ENCODE peak calls at places on chromosomes 11 and 22, in nine cellular contexts. E is gastrocnemius medialis, V is upper lobe of left lung, S is lung, P is HCT116, G is K562, W is kidney, T is fibroblast of the aortic adventitia, L is A549. C is an unnamed sample.

GRCh38 chr11:48107188-48107704 is 109.4 kb upstream of the OR4B1 start:
- DNase-seq in S (no peak), V (no peak), T (peak; percentile 48), G (no peak), L (no peak), E (no peak), W (no peak), P (no peak), C (no peak)

GRCh38 chr22:39654959-39655579 is 84.5 kb downstream of the CACNA1I start:
- DNase-seq in E (no peak), W (no peak), G (peak; percentile 26), P (no peak), L (peak; percentile 19), V (no peak), S (no peak), T (no peak), C (no peak)

GRCh38 chr11:106594751-106595351 is 423.4 kb downstream of the GUCY1A2 start:
- DNase-seq in E (no peak), S (no peak), P (no peak), G (no peak), V (no peak), L (no peak), W (no peak), T (peak; percentile 15), C (no peak)

GRCh38 chr11:10979529-10979928 is 121.7 kb upstream of the ZBED5 start:
- DNase-seq in T (no peak), V (no peak), P (no peak), L (no peak), W (no peak), S (no peak), E (no peak), G (no peak), C (no peak)

GRCh38 chr11:28259177-28259843 is 151.1 kb downstream of the METTL15 start:
- DNase-seq in P (no peak), E (no peak), V (no peak), G (no peak), L (no peak), S (no peak), T (no peak), W (no peak), C (no peak)

GRCh38 chr11:109347304-109347703 is 74.7 kb upstream of the C11orf87 start:
- DNase-seq in G (no peak), S (no peak), T (no peak), W (no peak), L (no peak), E (no peak), V (no peak), P (no peak), C (no peak)

GRCh38 chr11:79678780-79679468 is 238.1 kb upstream of the TENM4 start:
- DNase-seq in V (no peak), G (no peak), W (no peak), T (no peak), S (no peak), P (no peak), E (no peak), L (no peak), C (no peak)

GRCh38 chr11:45400594-45400993 is 114.5 kb upstream of the SYT13 start:
- DNase-seq in L (no peak), V (no peak), T (peak; percentile 52), E (no peak), S (no peak), P (no peak), W (no peak), G (no peak), C (peak; percentile 61)

GRCh38 chr11:83072689-83073242 is 1.1 kb upstream of the RAB30 start:
- DNase-seq in S (no peak), P (no peak), W (no peak), E (no peak), V (no peak), T (no peak), L (no peak), G (no peak), C (no peak)

GRCh38 chr11:131943296-131943695 is 572.9 kb downstream of the NTM start:
- DNase-seq in E (no peak), G (no peak), W (no peak), S (no peak), V (no peak), T (no peak), P (no peak), L (no peak), C (no peak)

GRCh38 chr11:32960553-32961164 is 55.0 kb upstream of the DEPDC7 start:
- DNase-seq in W (no peak), E (no peak), L (peak; percentile 63), G (no peak), V (no peak), S (no peak), T (peak; percentile 80), P (peak; percentile 28), C (peak; percentile 20)

GRCh38 chr11:35404397-35404775 is 15.0 kb downstream of the SLC1A2 start:
- DNase-seq in W (no peak), V (no peak), E (no peak), P (no peak), T (peak; percentile 38), G (peak; percentile 46), S (peak; percentile 64), L (peak; percentile 54), C (no peak)

GRCh38 chr22:42330953-42331525 is 60.6 kb upstream of the TCF20 start:
- DNase-seq in V (peak; percentile 86), L (no peak), W (no peak), E (no peak), G (no peak), T (no peak), P (no peak), S (no peak), C (no peak)

GRCh38 chr11:57597461-57597892 is at the start of gene SERPING1:
- DNase-seq in V (peak; percentile 26), T (peak; percentile 32), E (peak; percentile 72), P (no peak), W (peak; percentile 93), S (peak; percentile 60), L (no peak), G (no peak), C (no peak)

GRCh38 chr22:46758867-46759290 is 3.6 kb upstream of the TBC1D22A start:
- DNase-seq in T (peak; percentile 72), G (peak; percentile 20), P (peak; percentile 62), S (peak; percentile 78), V (no peak), W (peak; percentile 55), E (no peak), L (peak; percentile 72), C (no peak)

GRCh38 chr11:91796999-91797398 is 427.6 kb upstream of the FAT3 start:
- DNase-seq in W (no peak), L (peak; percentile 41), G (no peak), S (no peak), V (no peak), P (no peak), T (no peak), E (no peak), C (no peak)

GRCh38 chr11:88886796-88887195 is 179.0 kb downstream of the GRM5 start:
- DNase-seq in T (peak; percentile 71), V (no peak), W (no peak), G (peak; percentile 6), L (peak; percentile 57), P (peak; percentile 55), E (no peak), S (no peak), C (no peak)

GRCh38 chr11:134508219-134508990 is 96.4 kb upstream of the B3GAT1 start:
- DNase-seq in E (no peak), W (peak; percentile 48), L (no peak), G (no peak), T (no peak), P (no peak), S (no peak), V (no peak), C (no peak)

GRCh38 chr11:48081151-48082010 is 101.0 kb downstream of the PTPRJ start:
- DNase-seq in L (no peak), G (no peak), P (no peak), V (peak; percentile 65), S (peak; percentile 37), W (peak; percentile 84), E (peak; percentile 92), T (peak; percentile 86), C (peak; percentile 52)

GRCh38 chr11:110463153-110463552 is 33.4 kb downstream of the FDX1 start:
- DNase-seq in S (peak; percentile 35), E (peak; percentile 29), P (no peak), W (no peak), L (peak; percentile 41), V (peak; percentile 41), T (peak; percentile 72), G (no peak), C (no peak)

GRCh38 chr11:102287963-102288744 is 29.1 kb upstream of the BIRC3 start:
- DNase-seq in L (peak; percentile 80), V (no peak), W (no peak), E (no peak), T (peak; percentile 88), G (peak; percentile 58), S (peak; percentile 46), P (peak; percentile 69), C (peak; percentile 41)
- TF ChIP-seq CTCF in L (peak; percentile 70), V (peak; percentile 79), W (peak; percentile 71), E (peak; percentile 62), T (peak; percentile 65), G (peak; percentile 87), S (peak; percentile 87), P (peak; percentile 81), C (peak; percentile 64)

DNA sequence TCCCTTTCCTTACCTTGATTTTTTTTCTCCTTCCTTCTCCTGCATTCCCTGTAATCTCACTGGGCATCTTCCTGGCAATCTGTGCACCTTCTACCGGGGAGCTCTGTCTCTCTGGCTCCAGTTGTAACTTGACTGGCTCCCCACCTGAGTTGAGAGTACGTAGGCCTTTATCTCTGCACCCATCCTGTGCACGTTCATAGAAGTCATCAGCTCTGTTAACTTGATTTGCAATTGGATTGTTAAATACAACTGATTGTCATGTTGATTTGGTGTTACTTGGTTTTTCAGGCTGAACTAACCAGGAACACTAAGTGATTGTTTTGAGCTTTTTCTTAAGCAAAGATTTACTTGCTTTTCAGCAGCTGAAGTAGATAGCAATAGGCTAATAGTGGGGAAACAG is 11.8 kb downstream of the SWAP70 start:
- DNase-seq in G (no peak), W (no peak), V (no peak), T (no peak), S (no peak), L (no peak), E (no peak), P (no peak), C (no peak)
- H3K4me3 ChIP-seq in G (no peak overlapping the region), W (no peak overlapping the region), V (no peak overlapping the region), T (no peak overlapping the region), S (no peak overlapping the region), L (no peak overlapping the region), E (no peak overlapping the region), P (no peak overlapping the region), C (no peak overlapping the region)

GRCh38 chr11:127470485-127470884 is 469.9 kb upstream of the KIRREL3 start:
- DNase-seq in S (no peak), G (peak; percentile 8), W (no peak), V (no peak), E (no peak), P (no peak), T (no peak), L (peak; percentile 5), C (no peak)
- TF ChIP-seq CTCF in S (no peak), G (no peak), W (no peak), V (no peak), E (no peak), P (no peak), T (no peak), L (no peak), C (no peak)

DNA sequence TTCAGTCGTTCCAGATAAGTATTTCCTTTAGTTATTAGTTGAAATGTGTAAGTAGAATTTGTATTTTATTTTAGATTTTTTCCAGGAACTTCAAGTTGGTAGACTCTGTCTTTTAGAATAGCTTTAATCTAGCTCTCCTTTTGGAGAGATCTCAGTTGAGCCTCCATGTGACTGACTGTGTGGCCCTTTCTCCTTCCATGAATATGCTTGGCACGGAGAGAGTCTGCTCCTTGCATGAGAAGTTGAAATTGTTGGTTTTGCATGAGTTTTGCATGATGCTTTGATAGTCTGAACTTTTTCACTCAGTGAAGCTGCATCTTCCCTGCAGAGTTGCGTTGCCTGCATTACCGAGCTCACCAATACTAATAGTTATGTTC is 32.8 kb upstream of the CTTN start:
- DNase-seq in P (no peak), T (no peak), V (no peak), S (no peak), G (no peak), E (no peak), W (no peak), L (no peak), C (no peak)
- H3K4me3 ChIP-seq in P (no peak overlapping the region), T (no peak overlapping the region), V (no peak overlapping the region), S (no peak overlapping the region), G (no peak overlapping the region), E (no peak overlapping the region), W (no peak overlapping the region), L (no peak overlapping the region), C (no peak overlapping the region)

C was measured in AG09309.